ENCODE peak calls at places on chromosomes 5 and 9, in five cellular contexts. A, W, S, N and P are unnamed samples.

GRCh38 chr9:77063645-77064285 is 44.3 kb downstream of the FOXB2 start:
- DNase-seq in A (no peak), W (no peak), S (no peak), N (no peak), P (no peak)

GRCh38 chr9:136855461-136856077 is 3.4 kb downstream of the MAMDC4 start:
- DNase-seq in N (no peak), S (no peak), A (no peak), W (no peak), P (no peak)

GRCh38 chr9:115913666-115914065 is 239.9 kb upstream of the PAPPA start:
- DNase-seq in N (no peak), S (no peak), W (no peak), A (no peak), P (no peak)

GRCh38 chr5:144276034-144276822 is 105.6 kb downstream of the KCTD16 start:
- DNase-seq in N (no peak), W (no peak), A (no peak), S (no peak), P (no peak)

GRCh38 chr9:82829818-82830217 is 233.1 kb downstream of the RASEF start:
- DNase-seq in N (no peak), W (no peak), A (no peak), S (no peak), P (no peak)

GRCh38 chr5:157860898-157861894 is 2.3 kb upstream of the CLINT1 start:
- DNase-seq in A (no peak), S (peak), W (no peak), N (peak), P (no peak)

GRCh38 chr5:35938518-35939227 is at the start of gene CAPSL:
- DNase-seq in S (no peak), W (no peak), A (peak), N (no peak), P (no peak)

GRCh38 chr5:171681061-171681460 is 104.6 kb upstream of the SMIM23 start:
- DNase-seq in W (no peak), A (no peak), S (no peak), N (no peak), P (no peak)

GRCh38 chr5:146662229-146662628 is 146.2 kb upstream of the GPR151 start:
- DNase-seq in A (no peak), S (no peak), W (peak), N (peak), P (peak)

GRCh38 chr5:52743012-52743411 is 44.7 kb upstream of the ITGA1 start:
- DNase-seq in S (no peak), A (no peak), W (no peak), N (no peak), P (no peak)

GRCh38 chr5:52740007-52740406 is 47.7 kb upstream of the ITGA1 start:
- DNase-seq in N (no peak), S (no peak), W (no peak), A (peak), P (no peak)

GRCh38 chr5:52735139-52735538 is 52.6 kb upstream of the ITGA1 start:
- DNase-seq in A (no peak), W (no peak), N (no peak), S (no peak), P (no peak)

GRCh38 chr5:52734557-52734956 is 53.2 kb upstream of the ITGA1 start:
- DNase-seq in A (peak), S (no peak), W (no peak), N (no peak), P (no peak)

GRCh38 chr5:52738095-52738506 is 49.6 kb upstream of the ITGA1 start:
- DNase-seq in S (no peak), N (no peak), W (no peak), A (no peak), P (no peak)
- TF ChIP-seq REST in S (no peak), N (no peak), W (no peak), A (no peak), P (no peak)

DNA sequence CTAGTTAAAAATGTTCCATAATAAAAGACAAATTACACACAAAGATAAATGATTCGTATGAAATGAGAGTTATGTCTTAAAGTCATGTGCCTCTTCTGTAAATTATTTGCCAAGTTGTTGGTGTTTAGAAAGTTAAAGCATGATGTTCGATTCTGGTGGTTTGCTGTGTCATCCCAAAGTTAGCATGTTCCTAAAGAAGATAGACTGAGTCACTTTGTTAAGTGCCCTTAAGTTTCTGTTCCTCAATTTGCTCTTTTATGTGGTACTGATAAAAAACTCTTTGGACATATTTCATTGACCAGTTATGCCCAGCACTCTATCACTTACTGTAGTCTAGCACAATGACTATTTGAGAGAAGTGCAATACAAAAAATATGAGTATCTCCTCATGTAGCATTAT is 366.9 kb upstream of the ZNF608 start:
- DNase-seq in S (peak), A (no peak), N (no peak), W (no peak), P (no peak)
- TF ChIP-seq GABPA in S (no peak), A (no peak), N (no peak), W (no peak), P (no peak)

GRCh38 chr9:33158555-33159057 is 8.5 kb downstream of the B4GALT1 start:
- DNase-seq in A (no peak), W (no peak), S (no peak), N (no peak), P (no peak)
- H3K4me3 ChIP-seq in A (no peak), W (no peak), S (peak), N (no peak), P (no peak)

GRCh38 chr5:105687493-105687892 is 1983.2 kb downstream of the EFNA5 start:
- DNase-seq in W (no peak), S (no peak), A (no peak), N (no peak), P (no peak)
- TF ChIP-seq REST in W (no peak), S (no peak), A (no peak), N (no peak), P (no peak)

DNA sequence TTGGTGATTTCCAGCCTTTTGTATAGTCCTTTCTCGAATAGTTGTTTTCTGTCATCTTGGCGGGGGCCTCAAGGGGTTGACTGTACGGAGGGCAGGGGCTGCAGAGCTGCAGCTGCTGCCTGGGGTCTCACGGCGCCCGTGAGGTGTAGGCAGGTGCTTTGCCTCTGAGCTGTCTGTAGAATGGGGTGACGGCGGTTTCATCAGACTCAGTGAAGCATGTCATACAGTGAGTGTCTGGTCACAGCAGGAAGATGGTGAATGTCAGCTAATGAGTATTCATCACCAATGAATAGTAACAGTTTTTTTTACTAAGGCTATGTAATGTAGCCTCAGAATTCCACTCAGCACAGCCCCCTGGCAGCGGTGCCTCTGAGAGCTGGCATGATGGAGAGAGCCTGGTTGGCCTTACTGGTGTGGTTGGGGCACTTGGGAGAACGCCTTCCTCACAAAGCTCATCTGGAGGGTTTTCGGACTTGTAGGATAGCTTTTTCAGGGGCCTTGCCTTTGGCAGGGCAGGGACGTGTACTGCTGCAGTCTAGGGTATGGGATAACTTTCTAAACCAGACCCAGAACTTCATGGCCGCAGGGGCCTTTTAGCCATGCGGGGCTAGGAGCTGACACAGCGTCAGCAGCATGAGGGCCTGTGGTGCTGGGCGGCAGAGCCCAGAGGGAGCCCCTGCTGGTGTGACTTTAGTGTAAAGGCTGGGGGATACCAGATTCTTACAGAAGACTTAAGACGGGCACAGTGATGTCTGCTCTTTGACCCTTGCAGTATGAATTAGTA is 15.0 kb downstream of the TENT4A start:
- DNase-seq in S (no peak), A (peak), W (no peak), N (no peak), P (no peak)
- TF ChIP-seq GABPA in S (no peak), A (no peak), W (no peak), N (no peak), P (no peak)

GRCh38 chr5:180850434-180851078 is 10.5 kb downstream of the ZFP62 start:
- DNase-seq in W (no peak), S (no peak), A (no peak), N (no peak), P (no peak)
- H3K4me3 ChIP-seq in W (no peak), S (no peak), A (peak), N (no peak), P (no peak)